ENCODE peak calls at places on chromosomes 5 and 9, in six cellular contexts. N is tibial nerve, E is stomach, W is A549, T is HepG2, G is ovary. X is an unnamed sample.
A peak's percentile ranks its signal among the peaks of the same experiment; 100 is the strongest.

GRCh38 chr9:91395553-91396470 is 27.8 kb downstream of the NFIL3 start:
- DNase-seq in N (no peak), E (no peak), W (no peak), T (no peak), G (no peak), X (no peak)

GRCh38 chr5:86864022-86864421 is 246.3 kb downstream of the COX7C start:
- DNase-seq in N (no peak), E (no peak), W (no peak), T (no peak), G (no peak), X (no peak)

GRCh38 chr5:57033103-57033502 is 81.2 kb upstream of the MIER3 start:
- DNase-seq in N (no peak), E (peak; percentile 72), W (peak; percentile 72), T (no peak), G (no peak), X (no peak)

GRCh38 chr5:67693956-67694564 is 497.5 kb upstream of the CD180 start:
- DNase-seq in N (peak; percentile 59), E (peak; percentile 26), W (no peak), T (no peak), G (peak; percentile 85), X (peak; percentile 97)

GRCh38 chr9:124257070-124257864 is 482 bp upstream of the NEK6 start:
- DNase-seq in N (no peak), E (no peak), W (no peak), T (no peak), G (no peak), X (peak; percentile 62)

GRCh38 chr5:115372121-115372520 is 75.7 kb upstream of the CCDC112 start:
- DNase-seq in N (no peak), E (no peak), W (no peak), T (no peak), G (no peak), X (no peak)

GRCh38 chr9:76717176-76717575 is 47.1 kb upstream of the PCA3 start:
- DNase-seq in N (no peak), E (no peak), W (no peak), T (no peak), G (no peak), X (no peak)

GRCh38 chr5:55232194-55232984 is 1.0 kb downstream of the CCNO start:
- DNase-seq in N (no peak), E (peak; percentile 54), W (peak; percentile 55), T (no peak), G (peak; percentile 47), X (no peak)

GRCh38 chr5:30596495-30597064 is 596.9 kb upstream of the CDH6 start:
- DNase-seq in N (no peak), E (no peak), W (no peak), T (no peak), G (no peak), X (no peak)

GRCh38 chr9:37408933-37409710 is 13.4 kb upstream of the GRHPR start:
- DNase-seq in N (no peak), E (no peak), W (no peak), T (no peak), G (no peak), X (no peak)

GRCh38 chr9:93244101-93244500 is 60.2 kb downstream of the WNK2 start:
- DNase-seq in N (no peak), E (no peak), W (no peak), T (no peak), G (no peak), X (no peak)

GRCh38 chr9:88988796-88989641 is 2.2 kb upstream of the S1PR3 start:
- DNase-seq in N (no peak), E (no peak), W (no peak), T (no peak), G (no peak), X (no peak)

GRCh38 chr9:137173795-137174664 is 2.2 kb upstream of the TMEM210 start:
- DNase-seq in N (no peak), E (no peak), W (no peak), T (no peak), G (no peak), X (no peak)

GRCh38 chr5:144254552-144254951 is 83.9 kb downstream of the KCTD16 start:
- DNase-seq in N (no peak), E (no peak), W (no peak), T (no peak), G (no peak), X (no peak)

GRCh38 chr9:131755541-131756198 is 15.8 kb upstream of the RAPGEF1 start:
- DNase-seq in N (peak; percentile 61), E (peak; percentile 90), W (peak; percentile 81), T (peak; percentile 74), G (peak; percentile 80), X (peak; percentile 81)

GRCh38 chr5:89878140-89878570 is 531.4 kb downstream of the CETN3 start:
- DNase-seq in N (no peak), E (no peak), W (peak; percentile 5), T (peak; percentile 6), G (no peak), X (no peak)

GRCh38 chr5:38207343-38207742 is 51.0 kb upstream of the EGFLAM start:
- DNase-seq in N (no peak), E (no peak), W (peak; percentile 11), T (peak; percentile 16), G (no peak), X (no peak)

GRCh38 chr9:126702501-126703329 is 89.0 kb downstream of the LMX1B start:
- DNase-seq in N (no peak), E (no peak), W (no peak), T (no peak), G (no peak), X (peak; percentile 52)

GRCh38 chr5:59665086-59665831 is 228.3 kb downstream of the PDE4D start:
- DNase-seq in N (no peak), E (no peak), W (no peak), T (no peak), G (no peak), X (no peak)

GRCh38 chr5:59661939-59662615 is 231.4 kb downstream of the PDE4D start:
- DNase-seq in N (no peak), E (no peak), W (no peak), T (peak; percentile 57), G (no peak), X (no peak)

GRCh38 chr5:59656351-59657254 is 236.9 kb downstream of the PDE4D start:
- DNase-seq in N (no peak), E (no peak), W (no peak), T (no peak), G (no peak), X (no peak)

GRCh38 chr5:59661306-59661705 is 232.2 kb downstream of the PDE4D start:
- DNase-seq in N (no peak), E (no peak), W (no peak), T (peak; percentile 1), G (no peak), X (no peak)

DNA sequence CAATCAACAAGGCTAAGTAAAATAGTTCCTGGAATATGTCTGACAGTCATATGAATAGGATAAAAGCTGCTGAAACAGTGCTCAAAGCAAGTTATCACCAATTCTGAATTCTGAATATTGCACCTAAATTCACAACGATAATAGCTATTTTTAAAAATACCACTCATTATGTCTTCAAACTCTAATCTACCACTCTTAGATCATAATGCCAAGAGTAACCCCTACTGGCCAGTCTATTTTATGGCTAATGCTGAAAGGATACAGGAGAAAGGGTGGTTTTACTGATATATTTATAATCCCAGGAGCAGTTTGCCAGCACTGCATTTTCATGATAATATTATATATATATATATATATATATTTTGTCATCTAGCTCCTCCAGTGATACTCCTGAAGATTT is 232.8 kb downstream of the PDE4D start:
- DNase-seq in N (no peak), E (no peak), W (peak; percentile 65), T (no peak), G (no peak), X (no peak)
- TF ChIP-seq CTCF in N (no peak), E (no peak), W (peak; percentile 75), T (no peak), G (no peak), X (no peak)

DNA sequence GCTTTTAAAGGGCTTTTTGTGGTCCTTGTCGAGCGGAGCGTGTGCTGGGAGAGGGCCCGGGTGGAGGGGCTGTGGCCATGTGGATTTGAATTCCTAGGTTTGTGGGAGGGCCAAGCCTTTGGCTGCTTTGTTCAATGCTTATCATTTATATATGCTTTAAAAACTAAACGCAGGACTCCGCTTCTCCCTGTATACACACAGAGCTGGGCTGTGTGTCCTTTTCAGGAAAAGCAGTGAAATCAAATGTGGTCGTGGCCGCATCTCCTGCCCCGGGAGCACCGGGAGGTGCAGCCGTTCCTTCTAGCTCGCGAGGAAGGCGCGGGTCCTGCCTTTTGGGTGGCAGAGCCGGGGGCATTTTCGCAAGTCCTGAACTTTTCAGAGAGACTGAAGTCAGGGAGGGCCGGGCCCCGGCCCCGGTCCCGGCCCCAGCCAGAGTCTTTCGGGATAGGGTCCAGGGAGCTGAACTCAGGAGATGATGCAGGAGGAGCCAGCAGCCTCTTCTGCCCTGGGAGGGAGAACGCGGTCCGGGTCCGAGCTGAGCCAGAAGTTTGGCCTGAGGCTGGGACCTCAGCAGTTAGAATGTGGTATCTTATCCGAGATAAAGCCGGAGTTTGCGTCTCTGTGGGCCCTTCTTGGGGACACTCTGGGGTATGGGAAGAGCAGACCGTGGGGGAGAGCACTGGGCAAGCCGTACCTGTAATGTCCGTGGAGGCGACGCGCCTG is 158.8 kb downstream of the C9orf152 start:
- DNase-seq in N (no peak), E (no peak), W (no peak), T (no peak), G (no peak), X (no peak)
- TF ChIP-seq POLR2A in N (no peak), E (no peak), W (no peak), T (no peak), G (no peak), X (no peak)

DNA sequence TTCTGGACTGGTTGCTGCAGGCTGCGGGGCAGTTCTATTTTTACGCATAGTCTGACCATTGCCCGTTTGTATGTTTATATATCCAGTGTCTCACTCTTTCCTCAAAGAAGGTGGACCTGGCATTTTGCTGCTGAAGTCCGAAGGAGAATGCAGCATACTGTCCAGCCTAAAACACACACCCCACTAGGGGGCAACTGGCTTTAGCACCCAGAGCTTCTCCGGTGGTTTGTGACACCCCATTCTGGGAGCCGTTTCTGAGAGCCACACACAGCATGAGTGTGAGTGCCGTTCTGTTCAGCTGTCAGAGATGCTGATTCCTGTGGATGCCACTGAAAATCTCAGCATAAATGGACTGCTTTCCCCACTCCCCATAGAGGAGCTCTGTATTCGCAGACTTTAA is 290.5 kb upstream of the TAS2R1 start:
- DNase-seq in N (no peak), E (no peak), W (no peak), T (no peak), G (no peak), X (no peak)
- TF ChIP-seq CTCF in N (no peak), E (no peak), W (no peak), T (no peak), G (no peak), X (no peak)

DNA sequence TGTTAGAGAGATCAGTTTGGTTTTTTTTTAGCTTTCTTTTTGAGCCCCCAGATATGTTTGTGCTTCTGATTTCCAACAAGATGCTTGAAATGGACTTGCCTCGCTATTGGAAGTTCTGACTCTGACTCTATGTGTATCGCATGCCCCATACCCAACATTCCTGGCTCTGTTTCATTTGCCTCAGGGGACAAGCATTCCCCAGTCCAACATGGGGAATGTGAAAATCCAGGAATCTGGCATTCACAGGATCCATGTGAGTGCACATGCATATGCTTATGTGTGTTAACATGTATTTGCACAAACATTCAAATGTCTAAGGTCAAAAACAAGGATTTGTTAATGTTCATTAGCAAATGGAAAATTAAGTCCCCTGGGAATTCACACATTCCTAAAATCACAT is 233.9 kb downstream of the TLR4 start:
- DNase-seq in N (no peak), E (no peak), W (no peak), T (no peak), G (no peak), X (no peak)
- TF ChIP-seq POLR2A in N (no peak), E (no peak), W (no peak), T (no peak), G (no peak), X (no peak)